ENCODE peak calls at places on chromosome 19, in nine cellular contexts. One of them, this sample, is unnamed.

GRCh38 chr19:48596679-48597465 is 9.7 kb upstream of the SPACA4 start:
- DNase-seq in ascending aorta: no peak
- DNase-seq in IMR-90: no peak
- DNase-seq in left lung: no peak
- DNase-seq in neural progenitor cell: no peak
- DNase-seq in fibroblast of lung: no peak
- DNase-seq in Peyer's patch: no peak
- DNase-seq in lower lobe of right lung: no peak
- DNase-seq in naive thymus-derived CD4-positive, alpha-beta T cell: no peak
- DNase-seq in this sample: no peak

GRCh38 chr19:15280915-15281683 is 48.9 kb upstream of the EPHX3 start:
- DNase-seq in ascending aorta: no peak
- DNase-seq in IMR-90: peak
- DNase-seq in left lung: peak
- DNase-seq in neural progenitor cell: peak
- DNase-seq in fibroblast of lung: peak
- DNase-seq in Peyer's patch: no peak
- DNase-seq in lower lobe of right lung: peak
- DNase-seq in naive thymus-derived CD4-positive, alpha-beta T cell: no peak
- DNase-seq in this sample: peak

GRCh38 chr19:33819875-33820781 is 23.5 kb downstream of the KCTD15 start:
- DNase-seq in ascending aorta: peak
- DNase-seq in IMR-90: peak
- DNase-seq in left lung: peak
- DNase-seq in neural progenitor cell: peak
- DNase-seq in fibroblast of lung: peak
- DNase-seq in Peyer's patch: peak
- DNase-seq in lower lobe of right lung: peak
- DNase-seq in naive thymus-derived CD4-positive, alpha-beta T cell: peak
- DNase-seq in this sample: peak

GRCh38 chr19:54366811-54367210 is 2.1 kb upstream of the LAIR1 start:
- DNase-seq in ascending aorta: no peak
- DNase-seq in IMR-90: no peak
- DNase-seq in left lung: no peak
- DNase-seq in neural progenitor cell: no peak
- DNase-seq in fibroblast of lung: no peak
- DNase-seq in Peyer's patch: no peak
- DNase-seq in lower lobe of right lung: no peak
- DNase-seq in naive thymus-derived CD4-positive, alpha-beta T cell: no peak
- DNase-seq in this sample: no peak

GRCh38 chr19:10517361-10517759 is at the start of gene S1PR5:
- DNase-seq in ascending aorta: no peak
- DNase-seq in IMR-90: no peak
- DNase-seq in left lung: peak
- DNase-seq in neural progenitor cell: peak
- DNase-seq in fibroblast of lung: no peak
- DNase-seq in Peyer's patch: no peak
- DNase-seq in lower lobe of right lung: no peak
- DNase-seq in naive thymus-derived CD4-positive, alpha-beta T cell: no peak
- DNase-seq in this sample: peak

GRCh38 chr19:1365964-1366695 is 17.6 kb upstream of the NDUFS7 start:
- DNase-seq in ascending aorta: no peak
- DNase-seq in IMR-90: no peak
- DNase-seq in left lung: no peak
- DNase-seq in neural progenitor cell: no peak
- DNase-seq in fibroblast of lung: no peak
- DNase-seq in Peyer's patch: no peak
- DNase-seq in lower lobe of right lung: no peak
- DNase-seq in naive thymus-derived CD4-positive, alpha-beta T cell: no peak
- DNase-seq in this sample: no peak

GRCh38 chr19:48059331-48059730 is 15.5 kb upstream of the CABP5 start:
- DNase-seq in ascending aorta: no peak
- DNase-seq in IMR-90: no peak
- DNase-seq in left lung: no peak
- DNase-seq in neural progenitor cell: no peak
- DNase-seq in fibroblast of lung: no peak
- DNase-seq in Peyer's patch: no peak
- DNase-seq in lower lobe of right lung: no peak
- DNase-seq in naive thymus-derived CD4-positive, alpha-beta T cell: no peak
- DNase-seq in this sample: no peak

GRCh38 chr19:52896431-52897148 is 845 bp downstream of the ZNF320 start:
- DNase-seq in ascending aorta: no peak
- DNase-seq in IMR-90: peak
- DNase-seq in left lung: no peak
- DNase-seq in neural progenitor cell: peak
- DNase-seq in fibroblast of lung: peak
- DNase-seq in Peyer's patch: peak
- DNase-seq in lower lobe of right lung: peak
- DNase-seq in naive thymus-derived CD4-positive, alpha-beta T cell: no peak
- DNase-seq in this sample: peak

GRCh38 chr19:37304190-37304883 is 66.6 kb upstream of the ZNF527 start:
- DNase-seq in ascending aorta: no peak
- DNase-seq in IMR-90: no peak
- DNase-seq in left lung: no peak
- DNase-seq in neural progenitor cell: peak
- DNase-seq in fibroblast of lung: peak
- DNase-seq in Peyer's patch: no peak
- DNase-seq in lower lobe of right lung: peak
- DNase-seq in naive thymus-derived CD4-positive, alpha-beta T cell: no peak
- DNase-seq in this sample: no peak

GRCh38 chr19:16233081-16233776 is 35.5 kb downstream of the AP1M1 start:
- DNase-seq in ascending aorta: no peak
- DNase-seq in IMR-90: no peak
- DNase-seq in left lung: peak
- DNase-seq in neural progenitor cell: no peak
- DNase-seq in fibroblast of lung: no peak
- DNase-seq in Peyer's patch: no peak
- DNase-seq in lower lobe of right lung: no peak
- DNase-seq in naive thymus-derived CD4-positive, alpha-beta T cell: no peak
- DNase-seq in this sample: no peak

GRCh38 chr19:18091217-18091608 is 4.5 kb upstream of the IL12RB1 start:
- DNase-seq in ascending aorta: peak
- DNase-seq in IMR-90: no peak
- DNase-seq in left lung: peak
- DNase-seq in neural progenitor cell: no peak
- DNase-seq in fibroblast of lung: no peak
- DNase-seq in Peyer's patch: no peak
- DNase-seq in lower lobe of right lung: peak
- DNase-seq in naive thymus-derived CD4-positive, alpha-beta T cell: peak
- DNase-seq in this sample: no peak

GRCh38 chr19:55591555-55591954 is 7.8 kb downstream of the FIZ1 start:
- DNase-seq in ascending aorta: no peak
- DNase-seq in IMR-90: no peak
- DNase-seq in left lung: no peak
- DNase-seq in neural progenitor cell: no peak
- DNase-seq in fibroblast of lung: no peak
- DNase-seq in Peyer's patch: no peak
- DNase-seq in lower lobe of right lung: no peak
- DNase-seq in naive thymus-derived CD4-positive, alpha-beta T cell: no peak
- DNase-seq in this sample: no peak

GRCh38 chr19:55305491-55305890 is 19.6 kb downstream of the TMEM150B start:
- DNase-seq in ascending aorta: no peak
- DNase-seq in IMR-90: no peak
- DNase-seq in left lung: no peak
- DNase-seq in neural progenitor cell: peak
- DNase-seq in fibroblast of lung: peak
- DNase-seq in Peyer's patch: no peak
- DNase-seq in lower lobe of right lung: no peak
- DNase-seq in naive thymus-derived CD4-positive, alpha-beta T cell: peak
- DNase-seq in this sample: peak

GRCh38 chr19:49559928-49560327 is 20.4 kb downstream of the NOSIP start:
- DNase-seq in ascending aorta: no peak
- DNase-seq in IMR-90: no peak
- DNase-seq in left lung: no peak
- DNase-seq in neural progenitor cell: no peak
- DNase-seq in fibroblast of lung: no peak
- DNase-seq in Peyer's patch: no peak
- DNase-seq in lower lobe of right lung: no peak
- DNase-seq in naive thymus-derived CD4-positive, alpha-beta T cell: no peak
- DNase-seq in this sample: no peak

GRCh38 chr19:4591296-4591695 is 31.8 kb upstream of the SEMA6B start:
- DNase-seq in ascending aorta: no peak
- DNase-seq in IMR-90: no peak
- DNase-seq in left lung: no peak
- DNase-seq in neural progenitor cell: no peak
- DNase-seq in fibroblast of lung: no peak
- DNase-seq in Peyer's patch: no peak
- DNase-seq in lower lobe of right lung: no peak
- DNase-seq in naive thymus-derived CD4-positive, alpha-beta T cell: no peak
- DNase-seq in this sample: no peak

DNA sequence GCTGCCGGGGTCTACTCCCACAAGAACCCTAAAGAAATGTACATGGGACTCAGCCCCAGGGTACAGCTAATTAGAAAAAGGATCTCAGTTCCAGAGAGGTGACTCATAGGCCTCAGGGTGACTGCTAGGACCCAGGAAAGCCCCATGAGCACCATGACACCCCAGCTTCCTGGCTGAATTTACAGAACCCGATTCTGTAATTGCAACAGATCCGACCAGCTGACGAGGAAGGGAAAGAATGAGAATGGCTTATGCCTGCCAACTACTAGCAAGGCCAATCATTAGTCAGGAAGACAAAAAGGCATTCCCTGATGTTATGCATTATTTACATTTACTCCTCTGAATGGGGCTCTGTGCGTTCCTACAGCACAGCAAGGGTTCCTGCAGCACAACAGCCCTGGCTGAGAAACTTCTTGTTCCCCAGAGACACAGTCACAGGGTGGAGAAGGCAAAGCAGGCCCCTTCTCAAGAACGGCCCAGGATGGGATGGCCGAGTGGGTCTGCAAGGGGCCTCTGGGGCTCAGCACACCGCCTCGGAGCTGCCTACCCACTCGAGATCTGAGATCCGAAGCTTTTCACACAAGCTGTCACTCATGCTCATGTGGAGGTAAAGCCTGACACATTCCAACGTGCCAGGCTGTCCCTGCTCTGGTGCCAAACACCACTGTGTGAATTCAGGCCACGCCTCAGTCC is 27.2 kb downstream of the PBX4 start:
- DNase-seq in ascending aorta: no peak
- DNase-seq in IMR-90: peak
- DNase-seq in left lung: peak
- DNase-seq in neural progenitor cell: peak
- DNase-seq in fibroblast of lung: peak
- DNase-seq in Peyer's patch: no peak
- DNase-seq in lower lobe of right lung: no peak
- DNase-seq in naive thymus-derived CD4-positive, alpha-beta T cell: no peak
- DNase-seq in this sample: peak
- H3K4me3 ChIP-seq in ascending aorta: no peak
- H3K4me3 ChIP-seq in IMR-90: no peak
- H3K4me3 ChIP-seq in left lung: no peak
- H3K4me3 ChIP-seq in neural progenitor cell: no peak
- H3K4me3 ChIP-seq in fibroblast of lung: no peak
- H3K4me3 ChIP-seq in Peyer's patch: no peak
- H3K4me3 ChIP-seq in lower lobe of right lung: no peak
- H3K4me3 ChIP-seq in naive thymus-derived CD4-positive, alpha-beta T cell: no peak
- H3K4me3 ChIP-seq in this sample: peak

DNA sequence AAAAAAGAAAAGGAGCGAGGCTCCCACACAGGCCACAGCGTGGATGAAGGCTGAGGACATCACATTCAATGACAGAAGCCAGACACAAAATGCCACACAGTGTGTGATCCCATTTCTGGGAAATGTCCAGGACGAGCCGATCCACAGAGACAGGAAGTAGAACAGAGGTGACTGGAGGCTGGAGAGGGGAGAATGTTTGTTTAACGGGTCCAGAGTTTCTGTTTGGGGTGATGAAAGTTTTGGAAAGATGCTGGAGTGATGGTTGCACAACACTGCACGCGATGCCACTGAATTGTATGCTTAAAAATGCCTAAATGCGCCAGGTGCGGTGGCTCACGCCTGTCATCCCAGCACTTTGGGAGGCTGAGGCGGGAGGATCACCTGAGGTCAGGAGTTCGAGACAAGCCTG is 650 bp upstream of the FUT5 start:
- DNase-seq in ascending aorta: no peak
- DNase-seq in IMR-90: no peak
- DNase-seq in left lung: no peak
- DNase-seq in neural progenitor cell: no peak
- DNase-seq in fibroblast of lung: peak
- DNase-seq in Peyer's patch: no peak
- DNase-seq in lower lobe of right lung: no peak
- DNase-seq in naive thymus-derived CD4-positive, alpha-beta T cell: no peak
- DNase-seq in this sample: no peak
- H3K27ac ChIP-seq in ascending aorta: no peak
- H3K27ac ChIP-seq in IMR-90: peak
- H3K27ac ChIP-seq in left lung: no peak
- H3K27ac ChIP-seq in neural progenitor cell: no peak
- H3K27ac ChIP-seq in fibroblast of lung: no peak
- H3K27ac ChIP-seq in Peyer's patch: no peak
- H3K27ac ChIP-seq in lower lobe of right lung: no peak
- H3K27ac ChIP-seq in naive thymus-derived CD4-positive, alpha-beta T cell: no peak
- H3K27ac ChIP-seq in this sample: no peak

DNA sequence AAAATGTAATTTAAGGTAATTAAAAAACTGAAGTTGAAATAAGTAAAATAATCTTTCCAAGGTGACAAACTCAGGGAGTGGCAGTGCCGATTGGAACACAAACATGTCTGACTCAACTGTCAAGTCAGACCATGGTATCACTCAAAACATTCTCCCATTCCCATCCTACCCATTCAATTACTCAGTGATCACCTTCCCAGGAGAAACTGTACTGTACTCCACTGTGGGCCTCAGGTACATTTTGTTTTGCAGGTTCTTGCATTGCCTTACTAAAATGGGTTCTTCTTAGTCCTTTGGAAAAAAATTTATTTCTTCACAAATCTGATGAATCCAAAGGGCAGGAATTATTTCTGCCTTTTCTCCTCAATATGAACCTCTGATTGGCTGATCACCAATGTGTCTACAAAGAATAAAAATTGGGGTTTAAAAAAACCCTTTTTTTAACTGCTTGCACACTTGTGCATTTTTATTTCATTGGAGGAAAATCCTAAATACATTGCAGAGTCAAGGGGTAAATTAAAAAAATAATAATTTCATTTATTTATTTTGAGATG is 96.8 kb downstream of the ZNF429 start:
- DNase-seq in ascending aorta: no peak
- DNase-seq in IMR-90: no peak
- DNase-seq in left lung: no peak
- DNase-seq in neural progenitor cell: no peak
- DNase-seq in fibroblast of lung: no peak
- DNase-seq in Peyer's patch: no peak
- DNase-seq in lower lobe of right lung: no peak
- DNase-seq in naive thymus-derived CD4-positive, alpha-beta T cell: no peak
- DNase-seq in this sample: no peak
- H3K4me3 ChIP-seq in ascending aorta: peak
- H3K4me3 ChIP-seq in IMR-90: no peak
- H3K4me3 ChIP-seq in left lung: no peak
- H3K4me3 ChIP-seq in neural progenitor cell: no peak
- H3K4me3 ChIP-seq in fibroblast of lung: no peak
- H3K4me3 ChIP-seq in Peyer's patch: no peak
- H3K4me3 ChIP-seq in lower lobe of right lung: no peak
- H3K4me3 ChIP-seq in naive thymus-derived CD4-positive, alpha-beta T cell: no peak
- H3K4me3 ChIP-seq in this sample: no peak

GRCh38 chr19:39126593-39127187 is 1.1 kb downstream of the PAK4 start:
- DNase-seq in ascending aorta: no peak
- DNase-seq in IMR-90: no peak
- DNase-seq in left lung: no peak
- DNase-seq in neural progenitor cell: peak
- DNase-seq in fibroblast of lung: peak
- DNase-seq in Peyer's patch: peak
- DNase-seq in lower lobe of right lung: peak
- DNase-seq in naive thymus-derived CD4-positive, alpha-beta T cell: no peak
- DNase-seq in this sample: peak
- H3K27ac ChIP-seq in ascending aorta: peak
- H3K27ac ChIP-seq in IMR-90: no peak
- H3K27ac ChIP-seq in left lung: peak
- H3K27ac ChIP-seq in neural progenitor cell: no peak
- H3K27ac ChIP-seq in fibroblast of lung: peak
- H3K27ac ChIP-seq in Peyer's patch: peak
- H3K27ac ChIP-seq in lower lobe of right lung: peak
- H3K27ac ChIP-seq in naive thymus-derived CD4-positive, alpha-beta T cell: peak
- H3K27ac ChIP-seq in this sample: peak